ENCODE peak calls at places on chromosomes 5 and 9, in eight cellular contexts. K is lower lobe of right lung; O is effector memory CD4-positive, alpha-beta T cell; D is GM23248; S is osteoblast; G is MM.1S; I is HCT116; C is cardiac muscle cell. J is an unnamed sample.

GRCh38 chr9:124513374-124513994 is 6.3 kb upstream of the NR5A1 start:
- DNase-seq in K (no peak), O (no peak), D (no peak), S (no peak), G (no peak), I (no peak), C (no peak), J (no peak)

GRCh38 chr5:43193952-43194321 is 1.9 kb downstream of the NIM1K start:
- DNase-seq in K (no peak), O (no peak), D (peak), S (no peak), G (no peak), I (no peak), C (no peak), J (no peak)

GRCh38 chr5:139796061-139796806 is 626 bp downstream of the PSD2 start:
- DNase-seq in K (no peak), O (no peak), D (no peak), S (peak), G (no peak), I (no peak), C (no peak), J (no peak)

GRCh38 chr5:128629162-128629561 is 91.1 kb upstream of the FBN2 start:
- DNase-seq in K (no peak), O (no peak), D (peak), S (peak), G (no peak), I (no peak), C (peak), J (no peak)

GRCh38 chr5:30894811-30895210 is 298.7 kb upstream of the CDH6 start:
- DNase-seq in K (no peak), O (no peak), D (peak), S (no peak), G (no peak), I (no peak), C (no peak), J (no peak)

GRCh38 chr5:56914678-56915077 is 5.3 kb downstream of the SETD9 start:
- DNase-seq in K (no peak), O (no peak), D (no peak), S (no peak), G (no peak), I (no peak), C (no peak), J (no peak)

GRCh38 chr9:75106856-75107255 is 18.5 kb downstream of the OSTF1 start:
- DNase-seq in K (no peak), O (no peak), D (no peak), S (no peak), G (no peak), I (no peak), C (peak), J (no peak)

GRCh38 chr9:33320568-33321261 is 30.4 kb downstream of the NFX1 start:
- DNase-seq in K (no peak), O (no peak), D (peak), S (peak), G (no peak), I (no peak), C (peak), J (no peak)

GRCh38 chr9:68651280-68651893 is 53.7 kb upstream of the PIP5K1B start:
- DNase-seq in K (no peak), O (no peak), D (no peak), S (no peak), G (no peak), I (no peak), C (no peak), J (no peak)

GRCh38 chr5:103582364-103582763 is 19.8 kb upstream of the NUDT12 start:
- DNase-seq in K (no peak), O (no peak), D (peak), S (no peak), G (peak), I (peak), C (peak), J (no peak)

GRCh38 chr9:83964973-83965349 is 15.1 kb downstream of the HNRNPK start:
- DNase-seq in K (no peak), O (no peak), D (peak), S (peak), G (no peak), I (no peak), C (peak), J (no peak)

GRCh38 chr5:50711280-50711679 is 44.8 kb downstream of the PARP8 start:
- DNase-seq in K (no peak), O (peak), D (no peak), S (no peak), G (peak), I (no peak), C (no peak), J (peak)

GRCh38 chr9:124212381-124213050 is 45.2 kb upstream of the NEK6 start:
- DNase-seq in K (no peak), O (no peak), D (peak), S (peak), G (no peak), I (no peak), C (peak), J (no peak)

GRCh38 chr5:53923969-53924876 is 363.8 kb downstream of the NDUFS4 start:
- DNase-seq in K (no peak), O (no peak), D (peak), S (no peak), G (no peak), I (no peak), C (peak), J (no peak)

GRCh38 chr9:11141357-11141756 is 528.6 kb upstream of the PTPRD start:
- DNase-seq in K (no peak), O (no peak), D (no peak), S (no peak), G (no peak), I (no peak), C (no peak), J (no peak)

GRCh38 chr9:696332-697090 is 145.0 kb upstream of the DMRT1 start:
- DNase-seq in K (no peak), O (no peak), D (peak), S (no peak), G (no peak), I (no peak), C (peak), J (no peak)

GRCh38 chr5:39255406-39255805 is 36.0 kb upstream of the FYB1 start:
- DNase-seq in K (no peak), O (no peak), D (no peak), S (no peak), G (no peak), I (no peak), C (no peak), J (no peak)
- H3K27ac ChIP-seq in K (no peak), O (no peak), D (no peak), S (no peak), G (no peak), I (no peak), C (no peak), J (no peak)

DNA sequence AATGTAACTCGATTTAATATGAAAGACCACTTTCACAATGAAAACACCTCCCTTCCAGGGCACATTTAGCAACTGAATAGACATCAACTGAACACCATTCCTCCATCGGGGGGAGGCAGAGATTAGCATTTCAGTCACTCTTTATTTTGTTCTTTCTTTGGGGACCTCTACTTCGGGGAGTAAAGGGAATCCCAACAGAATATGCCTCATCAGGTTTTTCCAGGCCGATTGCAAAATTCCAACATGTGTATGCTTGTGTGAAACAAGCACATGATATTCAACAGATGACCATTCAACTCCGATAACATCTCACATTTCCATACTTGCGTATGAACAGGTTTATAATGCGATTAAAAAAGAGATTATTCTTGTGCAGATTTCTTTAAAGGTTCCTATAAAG is 124.2 kb upstream of the RETREG1 start:
- DNase-seq in K (no peak), O (no peak), D (peak), S (no peak), G (no peak), I (no peak), C (peak), J (no peak)
- H3K4me3 ChIP-seq in K (no peak), O (no peak), D (no peak), S (no peak), G (no peak), I (no peak), C (no peak), J (no peak)

GRCh38 chr5:10604975-10605374 is 41.1 kb downstream of the ANKRD33B start:
- DNase-seq in K (no peak), O (no peak), D (no peak), S (no peak), G (no peak), I (no peak), C (no peak), J (no peak)
- H3K27ac ChIP-seq in K (no peak), O (no peak), D (no peak), S (no peak), G (no peak), I (no peak), C (peak), J (no peak)

GRCh38 chr5:36689225-36689624 is 82.8 kb downstream of the SLC1A3 start:
- DNase-seq in K (no peak), O (no peak), D (peak), S (no peak), G (no peak), I (no peak), C (no peak), J (no peak)

GRCh38 chr5:36690041-36690941 is 83.9 kb downstream of the SLC1A3 start:
- DNase-seq in K (peak), O (peak), D (peak), S (peak), G (peak), I (peak), C (peak), J (peak)

GRCh38 chr5:36692791-36693763 is 86.7 kb downstream of the SLC1A3 start:
- DNase-seq in K (peak), O (no peak), D (peak), S (peak), G (peak), I (peak), C (peak), J (no peak)

GRCh38 chr5:36691993-36692392 is 85.6 kb downstream of the SLC1A3 start:
- DNase-seq in K (no peak), O (no peak), D (peak), S (peak), G (no peak), I (no peak), C (no peak), J (no peak)

DNA sequence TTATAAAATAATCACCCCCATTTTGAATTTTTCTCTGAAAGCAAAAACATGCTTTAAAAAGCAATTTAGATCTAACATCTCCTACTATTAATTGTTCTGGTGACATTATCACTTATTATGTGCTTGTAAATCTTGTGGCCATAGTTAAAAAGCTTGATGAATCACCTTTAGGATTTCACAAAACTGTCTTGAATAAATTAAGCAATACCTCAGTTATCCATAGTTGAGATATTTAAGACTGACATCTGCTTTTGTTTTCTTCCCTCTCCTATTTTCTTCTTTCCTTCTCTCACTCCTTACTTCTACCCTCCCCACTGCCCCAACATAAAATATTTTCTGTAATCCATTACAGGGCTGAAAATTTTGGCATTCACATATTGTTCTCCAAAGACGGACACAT is 84.8 kb downstream of the SLC1A3 start:
- DNase-seq in K (no peak), O (no peak), D (peak), S (no peak), G (no peak), I (no peak), C (no peak), J (no peak)
- H3K4me3 ChIP-seq in K (no peak), O (no peak), D (no peak), S (no peak), G (no peak), I (no peak), C (no peak), J (no peak)

GRCh38 chr9:127131871-127132270 is 9.4 kb upstream of the ANGPTL2 start:
- DNase-seq in K (no peak), O (no peak), D (peak), S (no peak), G (no peak), I (peak), C (peak), J (no peak)

GRCh38 chr9:127132921-127133647 is 10.6 kb upstream of the ANGPTL2 start:
- DNase-seq in K (peak), O (no peak), D (peak), S (no peak), G (no peak), I (no peak), C (no peak), J (no peak)

GRCh38 chr9:127132375-127132774 is 9.9 kb upstream of the ANGPTL2 start:
- DNase-seq in K (no peak), O (no peak), D (no peak), S (no peak), G (no peak), I (no peak), C (no peak), J (no peak)

GRCh38 chr9:127135056-127135745 is 12.8 kb upstream of the ANGPTL2 start:
- DNase-seq in K (no peak), O (no peak), D (no peak), S (no peak), G (no peak), I (no peak), C (no peak), J (no peak)

DNA sequence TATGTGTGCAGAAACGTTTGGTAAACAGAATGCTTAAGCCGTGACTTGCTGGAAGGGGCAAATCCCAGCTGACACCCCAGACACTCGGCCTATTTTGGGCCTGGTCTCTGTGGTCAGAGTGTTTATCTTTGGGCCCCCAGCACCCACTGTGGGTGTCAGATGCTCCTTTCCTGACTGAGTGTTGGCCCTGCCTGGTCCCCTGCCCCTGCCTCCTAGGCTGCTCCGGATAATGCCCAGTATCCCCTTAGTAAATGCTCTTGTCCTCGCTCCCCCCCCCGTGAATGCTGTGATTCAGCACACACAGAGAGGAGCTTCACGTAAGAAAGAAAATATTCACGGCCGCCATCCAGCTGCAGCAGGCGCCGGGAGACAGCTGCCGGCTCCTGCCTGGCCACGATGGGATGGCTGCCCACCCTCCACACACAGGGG is 11.3 kb upstream of the ANGPTL2 start:
- DNase-seq in K (no peak), O (no peak), D (peak), S (peak), G (no peak), I (no peak), C (peak), J (no peak)
- H3K27ac ChIP-seq in K (peak), O (no peak), D (peak), S (peak), G (no peak), I (no peak), C (peak), J (no peak)

DNA sequence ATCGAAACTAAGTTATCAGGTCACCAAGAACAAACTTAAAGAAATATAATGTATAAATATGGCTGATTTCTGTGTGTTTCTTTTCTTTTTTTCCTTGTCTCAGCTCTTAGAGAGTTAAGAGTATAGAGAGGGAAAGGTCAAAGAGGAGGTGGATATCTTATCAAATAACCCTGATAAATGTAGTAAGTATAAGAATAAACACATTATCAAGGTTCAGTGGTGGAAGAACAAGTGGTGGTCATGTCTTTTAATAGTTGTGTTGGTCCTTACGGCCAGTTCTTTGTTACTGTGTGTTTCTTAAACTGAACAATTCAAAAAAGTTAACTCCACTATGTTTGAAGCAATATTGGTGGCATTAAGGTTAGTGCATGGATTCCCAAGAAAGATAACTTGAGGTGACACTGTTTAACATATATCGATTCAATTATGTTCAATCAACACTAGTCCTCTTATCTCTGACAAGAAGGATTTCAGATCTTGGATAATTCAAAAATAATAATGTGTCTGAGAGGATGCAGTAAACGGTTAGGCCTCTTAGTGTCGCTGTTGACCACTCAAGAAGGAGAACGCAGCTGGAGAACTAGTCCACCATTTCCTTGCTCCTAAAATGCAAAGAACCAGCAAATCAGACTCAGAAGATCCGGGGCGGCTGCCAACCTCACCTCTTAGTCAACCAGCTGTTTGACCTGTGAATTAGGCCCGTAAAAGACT is at the start of gene PCDHGA3:
- DNase-seq in K (no peak), O (no peak), D (peak), S (peak), G (peak), I (no peak), C (peak), J (no peak)
- H3K4me3 ChIP-seq in K (peak), O (no peak), D (peak), S (peak), G (no peak), I (no peak), C (no peak), J (no peak)

GRCh38 chr5:89380635-89381034 is 497.7 kb upstream of the MEF2C start:
- DNase-seq in K (no peak), O (no peak), D (no peak), S (no peak), G (no peak), I (no peak), C (no peak), J (no peak)
- H3K27ac ChIP-seq in K (no peak), O (no peak), D (no peak), S (no peak), G (no peak), I (no peak), C (no peak), J (no peak)

DNA sequence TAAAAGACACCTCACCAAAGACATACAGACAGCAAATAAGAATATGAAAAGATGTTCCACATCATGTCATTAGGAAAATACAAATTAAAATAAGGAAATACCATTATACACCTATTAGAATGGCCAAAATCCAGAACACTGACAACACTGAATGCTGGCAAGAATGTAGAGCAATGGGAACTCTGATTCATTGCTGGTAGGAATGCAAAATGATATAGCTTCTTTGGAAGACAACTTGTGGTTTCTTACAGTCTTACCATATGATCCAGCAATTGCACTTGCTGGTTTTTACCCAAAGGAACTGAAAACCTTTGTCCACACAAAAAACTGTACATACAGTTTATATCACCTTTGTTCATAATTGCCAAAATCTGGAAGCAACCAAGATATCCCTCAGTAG is 6.5 kb downstream of the TMEM161B start:
- DNase-seq in K (no peak), O (no peak), D (peak), S (no peak), G (no peak), I (no peak), C (peak), J (no peak)
- H3K4me3 ChIP-seq in K (no peak), O (no peak), D (no peak), S (no peak), G (no peak), I (no peak), C (no peak), J (no peak)

DNA sequence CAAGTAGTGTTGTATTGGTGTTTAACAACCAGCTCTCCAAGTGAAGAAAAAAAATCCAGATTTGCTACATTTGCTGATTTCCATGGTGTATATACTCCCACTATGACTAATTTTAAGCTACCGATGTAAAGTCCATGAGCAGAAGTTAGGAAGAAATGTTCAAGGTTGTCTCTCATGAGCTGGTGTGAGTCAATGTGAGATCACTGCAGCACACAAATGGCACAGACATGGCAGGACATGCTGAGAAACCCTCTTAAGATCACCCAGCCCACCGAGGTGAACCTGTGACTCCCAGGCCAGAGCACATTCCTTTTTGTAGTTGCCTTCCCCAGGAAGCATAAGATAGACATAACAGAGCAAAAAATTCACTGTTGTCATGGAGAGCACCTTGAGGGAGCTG is 36.3 kb downstream of the SLC44A1 start:
- DNase-seq in K (no peak), O (no peak), D (peak), S (no peak), G (no peak), I (no peak), C (no peak), J (no peak)
- H3K27ac ChIP-seq in K (no peak), O (no peak), D (peak), S (no peak), G (no peak), I (no peak), C (no peak), J (no peak)

DNA sequence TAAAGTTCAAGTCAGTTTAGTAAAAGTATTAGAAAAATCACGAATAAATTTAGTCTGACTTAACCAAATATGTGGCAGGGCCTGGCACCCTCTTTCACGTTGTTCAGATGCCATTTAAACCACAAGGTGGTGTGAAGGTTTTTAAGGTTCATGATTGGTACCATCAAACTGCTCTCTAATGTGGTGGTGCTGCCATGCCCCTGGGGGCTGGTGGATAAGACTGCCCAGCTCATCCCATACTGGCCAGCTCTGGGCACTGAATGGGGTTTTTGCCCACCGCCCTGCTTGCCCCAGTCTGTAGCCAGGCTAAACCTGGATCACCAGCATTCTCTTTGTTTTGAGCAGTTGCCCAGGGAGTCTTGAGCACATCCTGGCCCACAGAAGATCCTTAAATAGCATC is 159.3 kb downstream of the GABBR2 start:
- DNase-seq in K (no peak), O (no peak), D (no peak), S (no peak), G (no peak), I (no peak), C (no peak), J (no peak)
- H3K4me3 ChIP-seq in K (no peak), O (no peak), D (no peak), S (no peak), G (no peak), I (no peak), C (no peak), J (no peak)